ENCODE peak calls at places on chromosomes 6 and 20, in six cellular contexts. J, Z, B, L, G and Q are unnamed samples.

GRCh38 chr6:16209539-16209938 is 28.8 kb upstream of the GMPR start:
- DNase-seq in L (no peak), J (no peak), Z (no peak), G (no peak), B (no peak), Q (no peak)

GRCh38 chr6:136921521-136921935 is 573 bp upstream of the SLC35D3 start:
- DNase-seq in Z (peak; percentile 14), G (no peak), J (peak; percentile 52), B (no peak), L (no peak), Q (no peak)

GRCh38 chr20:4067600-4068261 is 52.4 kb upstream of the RNF24 start:
- DNase-seq in J (no peak), Z (no peak), G (peak; percentile 75), B (no peak), L (no peak), Q (no peak)

GRCh38 chr6:160382946-160383345 is 34.8 kb downstream of the SLC22A3 start:
- DNase-seq in L (no peak), G (no peak), B (no peak), Z (no peak), J (no peak), Q (no peak)

GRCh38 chr20:48180039-48180438 is 394.8 kb upstream of the SULF2 start:
- DNase-seq in G (no peak), Z (no peak), B (no peak), J (no peak), L (peak; percentile 64), Q (no peak)

GRCh38 chr20:53040678-53041674 is 68.8 kb downstream of the TSHZ2 start:
- DNase-seq in Z (peak; percentile 17), G (peak; percentile 10), L (no peak), B (peak; percentile 72), J (no peak), Q (no peak)

GRCh38 chr20:57614490-57615471 is 5.4 kb downstream of the ZBP1 start:
- DNase-seq in J (no peak), L (no peak), B (peak; percentile 30), G (no peak), Z (no peak), Q (no peak)

GRCh38 chr6:155936551-155936950 is 480.9 kb upstream of the NOX3 start:
- DNase-seq in J (no peak), B (no peak), G (peak; percentile 23), Z (no peak), L (no peak), Q (no peak)

GRCh38 chr20:54324652-54325285 is 116.9 kb downstream of the PFDN4 start:
- DNase-seq in J (no peak), L (no peak), G (no peak), B (no peak), Z (no peak), Q (no peak)

GRCh38 chr20:22795897-22796296 is 211.5 kb upstream of the FOXA2 start:
- DNase-seq in L (peak; percentile 97), Z (peak; percentile 19), B (no peak), J (no peak), G (peak; percentile 98), Q (no peak)

GRCh38 chr6:35051393-35051792 is 89.7 kb downstream of the TCP11 start:
- DNase-seq in J (no peak), G (no peak), L (no peak), B (no peak), Z (no peak), Q (no peak)

GRCh38 chr6:151071295-151071694 is 168.5 kb upstream of the AKAP12 start:
- DNase-seq in Z (no peak), G (peak; percentile 93), B (no peak), J (peak; percentile 84), L (peak; percentile 79), Q (no peak)

GRCh38 chr20:52783769-52784168 is 188.4 kb upstream of the TSHZ2 start:
- DNase-seq in B (no peak), J (no peak), G (peak; percentile 7), Z (no peak), L (peak; percentile 24), Q (peak; percentile 21)

GRCh38 chr6:37059344-37060194 is 54.1 kb downstream of the FGD2 start:
- DNase-seq in J (peak; percentile 70), L (peak; percentile 95), Z (peak; percentile 52), B (peak; percentile 80), G (peak; percentile 95), Q (no peak)

GRCh38 chr20:62795023-62795761 is 1.1 kb upstream of the MRGBP start:
- DNase-seq in Z (peak; percentile 52), L (peak; percentile 59), G (peak; percentile 48), B (peak; percentile 72), J (peak; percentile 76), Q (peak; percentile 58)

GRCh38 chr20:62675156-62675871 is 33.0 kb downstream of the SLCO4A1 start:
- DNase-seq in G (no peak), B (no peak), Z (no peak), J (no peak), L (no peak), Q (no peak)

GRCh38 chr6:35624341-35625070 is 64.2 kb downstream of the FKBP5 start:
- DNase-seq in G (peak; percentile 44), B (no peak), Z (no peak), J (peak; percentile 8), L (peak; percentile 20), Q (no peak)

GRCh38 chr6:69758214-69758613 is 38.6 kb downstream of the LMBRD1 start:
- DNase-seq in L (no peak), J (no peak), G (no peak), Z (no peak), B (no peak), Q (no peak)

GRCh38 chr6:157695301-157696030 is 127.6 kb upstream of the SNX9 start:
- DNase-seq in G (no peak), Z (no peak), L (no peak), J (no peak), B (no peak), Q (no peak)

GRCh38 chr20:884983-885952 is 30.9 kb downstream of the ANGPT4 start:
- DNase-seq in L (no peak), G (peak; percentile 19), J (peak; percentile 91), Z (peak; percentile 61), B (peak; percentile 65), Q (no peak)

GRCh38 chr20:25046181-25046641 is 11.7 kb downstream of the ACSS1 start:
- DNase-seq in Z (peak; percentile 62), G (no peak), L (no peak), J (no peak), B (peak; percentile 87), Q (no peak)

GRCh38 chr6:50591135-50591534 is 122.2 kb upstream of the TFAP2D start:
- DNase-seq in Z (no peak), B (no peak), J (peak; percentile 94), L (no peak), G (no peak), Q (no peak)

GRCh38 chr6:31368461-31368860 is 11.5 kb upstream of the HLA-B start:
- DNase-seq in L (no peak), B (no peak), J (no peak), G (no peak), Z (no peak), Q (no peak)

GRCh38 chr20:50101281-50101680 is 11.7 kb downstream of the UBE2V1 start:
- DNase-seq in Z (no peak), B (no peak), G (no peak), L (no peak), J (no peak), Q (no peak)

GRCh38 chr6:169140986-169141495 is 112.6 kb downstream of the THBS2 start:
- DNase-seq in Z (no peak), B (peak; percentile 46), L (no peak), J (no peak), G (no peak), Q (no peak)

GRCh38 chr20:20321917-20322316 is 46.0 kb upstream of the INSM1 start:
- DNase-seq in L (no peak), Z (no peak), G (no peak), J (no peak), B (no peak), Q (no peak)
- H3K4me1 ChIP-seq in L (no peaks in the 10 kb centered on the region), Z (no peaks in the 10 kb centered on the region), G (no peaks in the 10 kb centered on the region), J (no peaks in the 10 kb centered on the region), B (no peaks in the 10 kb centered on the region), Q (no peaks in the 10 kb centered on the region)

DNA sequence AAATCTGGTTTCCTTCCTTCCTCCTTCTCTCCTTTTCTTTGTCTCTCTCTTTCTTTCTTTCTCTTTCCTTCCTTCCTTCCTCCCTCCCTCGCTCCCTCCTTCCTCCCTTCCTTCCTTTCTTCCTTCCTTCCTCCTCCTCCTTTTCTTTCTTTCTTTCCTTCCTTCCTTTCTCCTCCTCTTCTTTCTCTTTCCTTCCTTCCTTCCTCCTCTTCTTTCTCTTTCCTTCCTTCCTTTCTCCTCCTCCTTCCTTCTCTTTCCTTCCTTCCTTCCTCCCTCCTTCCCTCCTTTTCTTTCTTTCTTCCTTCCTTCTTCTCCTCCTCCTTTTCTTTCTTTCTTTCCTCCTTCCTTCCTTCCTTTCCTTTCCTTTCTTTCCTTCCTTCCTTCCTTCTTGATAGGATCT is 61.2 kb downstream of the VIP start:
- DNase-seq in J (no peak), L (no peak), Z (no peak), G (no peak), B (no peak), Q (no peak)
- H3K4me3 ChIP-seq in J (no peak overlapping the region), L (no peak overlapping the region), Z (no peak overlapping the region), G (no peak overlapping the region), B (no peak overlapping the region), Q (no peak overlapping the region)

DNA sequence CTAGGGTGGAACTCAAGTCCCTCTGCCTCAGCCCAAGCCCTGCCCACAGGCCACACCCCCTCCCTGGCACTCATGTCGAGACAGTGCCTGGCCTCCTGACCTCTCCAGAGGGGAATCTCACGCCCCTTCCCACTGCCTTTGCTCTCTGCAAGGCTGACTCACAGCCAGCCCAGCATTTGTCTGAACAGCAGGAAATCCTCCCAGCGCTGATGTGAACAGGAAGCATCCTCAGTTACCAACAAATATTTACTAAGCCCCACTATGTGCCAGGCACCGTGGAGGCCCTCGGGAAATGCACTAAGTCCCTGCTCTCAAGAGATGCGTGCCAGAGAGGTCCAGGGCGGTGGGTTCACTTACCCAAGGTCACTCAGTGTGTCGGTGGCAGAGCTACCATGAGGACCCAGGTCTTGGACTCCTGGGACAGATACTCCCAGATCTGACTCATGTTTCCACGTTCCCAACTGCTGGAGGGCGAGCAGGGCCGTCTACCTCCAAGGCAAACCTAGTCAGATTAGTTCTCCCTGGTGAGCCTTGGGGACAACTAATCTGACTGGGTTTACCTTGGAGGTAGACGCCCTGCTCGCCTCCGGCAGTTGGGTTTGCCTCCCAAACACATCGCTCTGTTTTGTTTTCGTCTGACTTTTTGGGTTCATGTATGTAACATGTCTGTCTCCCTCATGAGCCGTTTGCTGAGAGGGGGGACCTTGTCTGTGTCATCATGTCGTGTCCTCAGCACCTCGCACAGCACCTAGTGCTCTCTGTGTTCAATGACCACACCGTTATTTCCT is 7.7 kb downstream of the ADA start:
- DNase-seq in B (peak; percentile 82), G (peak; percentile 73), L (peak; percentile 93), Z (peak; percentile 76), J (peak; percentile 41), Q (no peak)
- H3K27ac ChIP-seq in B (peak overlapping the region; percentile 56), G (peak overlapping the region; percentile 31), L (peak overlapping the region; percentile 94), Z (peak overlapping the region; percentile 90), J (no peak overlapping the region), Q (peak overlapping the region; percentile 73)

GRCh38 chr6:125986295-125986955 is at the start of gene TRMT11:
- DNase-seq in B (peak; percentile 93), L (peak; percentile 89), J (peak; percentile 96), G (peak; percentile 84), Z (peak; percentile 85), Q (peak; percentile 78)

GRCh38 chr6:125986956-125987617 is 747 bp downstream of the TRMT11 start:
- DNase-seq in Z (no peak), L (peak; percentile 37), B (no peak), J (no peak), G (peak; percentile 15), Q (peak; percentile 53)

GRCh38 chr6:125984311-125984710 is 2.0 kb upstream of the TRMT11 start:
- DNase-seq in L (peak; percentile 3), B (no peak), Z (no peak), J (no peak), G (peak; percentile 63), Q (no peak)

GRCh38 chr6:125985522-125985921 is 818 bp upstream of the TRMT11 start:
- DNase-seq in L (no peak), G (no peak), J (no peak), Z (no peak), B (no peak), Q (no peak)

GRCh38 chr6:125985967-125986294 is 409 bp upstream of the TRMT11 start:
- DNase-seq in L (no peak), J (no peak), B (no peak), G (no peak), Z (no peak), Q (no peak)
- H3K4me1 ChIP-seq in L (peaks cover 46% of the 10 kb centered on the region), J (peaks cover 16% of the 10 kb centered on the region), B (peaks cover 5% of the 10 kb centered on the region), G (peaks cover 16% of the 10 kb centered on the region), Z (peaks cover 13% of the 10 kb centered on the region), Q (peaks cover 21% of the 10 kb centered on the region)